ENCODE peak calls at places on chromosomes 13 and 19, in seven cellular contexts. J is astrocyte of the hippocampus, S is activated T-cell treated with anti-CD3 and anti-CD28 coated beads for 1 hour, I is NCI-H1417, K is T-helper 9 cell, W is RWPE1, G is left cardiac atrium. R is an unnamed sample.

GRCh38 chr13:46142692-46143238 is 37.9 kb upstream of the CPB2 start:
- DNase-seq in I (no peak), W (no peak), J (no peak), G (no peak), K (no peak), S (no peak), R (no peak)

GRCh38 chr13:74133657-74134201 is 475 bp downstream of the KLF12 start:
- DNase-seq in S (peak; percentile 73), G (peak; percentile 88), K (peak; percentile 80), W (peak; percentile 60), J (peak; percentile 94), I (peak; percentile 87), R (peak; percentile 95)

GRCh38 chr19:584240-585001 is 5.3 kb upstream of the HCN2 start:
- DNase-seq in J (peak; percentile 83), G (no peak), K (peak; percentile 65), I (no peak), W (no peak), S (peak; percentile 68), R (peak; percentile 77)

GRCh38 chr19:48363810-48364563 is at the start of the genes SYNGR4 and TMEM143:
- DNase-seq in G (peak; percentile 99), I (peak; percentile 100), J (peak; percentile 100), K (peak; percentile 94), W (peak; percentile 99), S (peak; percentile 95), R (peak; percentile 99)

GRCh38 chr19:54725321-54725720 is 1.1 kb downstream of the KIR3DL3 start:
- DNase-seq in W (no peak), K (no peak), S (no peak), J (no peak), G (no peak), I (no peak), R (no peak)

GRCh38 chr13:22939157-22939556 is 241.6 kb upstream of the SGCG start:
- DNase-seq in J (no peak), K (no peak), S (no peak), G (no peak), W (no peak), I (no peak), R (no peak)

GRCh38 chr13:95982144-95982543 is 71.1 kb downstream of the UGGT2 start:
- DNase-seq in G (no peak), K (no peak), W (no peak), J (no peak), I (no peak), S (no peak), R (no peak)

GRCh38 chr13:38819596-38819995 is 132.7 kb downstream of the FREM2 start:
- DNase-seq in I (no peak), W (no peak), G (no peak), J (no peak), S (no peak), K (no peak), R (no peak)

GRCh38 chr19:10395436-10395835 is 7.9 kb downstream of the CDC37 start:
- DNase-seq in I (no peak), G (no peak), S (no peak), J (no peak), K (no peak), W (no peak), R (no peak)

GRCh38 chr19:45154064-45154827 is 6.5 kb downstream of the NKPD1 start:
- DNase-seq in I (no peak), W (no peak), J (peak; percentile 76), K (no peak), S (no peak), G (peak; percentile 78), R (peak; percentile 80)

GRCh38 chr13:112245179-112245724 is 130.9 kb upstream of the SPACA7 start:
- DNase-seq in S (no peak), K (no peak), J (no peak), I (no peak), W (no peak), G (no peak), R (no peak)

GRCh38 chr13:48178126-48178525 is 54.9 kb upstream of the ITM2B start:
- DNase-seq in G (no peak), J (no peak), W (no peak), S (no peak), I (no peak), K (no peak), R (no peak)

GRCh38 chr19:48926909-48927308 is 6.6 kb upstream of the DHDH start:
- DNase-seq in G (peak; percentile 52), W (peak; percentile 82), K (no peak), S (no peak), J (peak; percentile 93), I (no peak), R (peak; percentile 58)

GRCh38 chr13:42991892-42992584 is at the start of gene EPSTI1:
- DNase-seq in G (peak; percentile 77), I (peak; percentile 22), S (peak; percentile 64), W (peak; percentile 53), K (peak; percentile 50), J (peak; percentile 81), R (peak; percentile 82)

GRCh38 chr19:49712397-49712859 is 21.5 kb downstream of the CPT1C start:
- DNase-seq in W (peak; percentile 57), G (peak; percentile 59), K (no peak), S (no peak), I (no peak), J (no peak), R (peak; percentile 54)

GRCh38 chr19:38736036-38736412 is 8.2 kb downstream of the CAPN12 start:
- DNase-seq in S (peak; percentile 38), G (peak; percentile 59), I (no peak), K (peak; percentile 61), J (peak; percentile 70), W (no peak), R (peak; percentile 81)

GRCh38 chr13:99572921-99573320 is 71.6 kb downstream of the TM9SF2 start:
- DNase-seq in J (peak; percentile 18), S (no peak), W (no peak), I (no peak), K (no peak), G (no peak), R (no peak)

GRCh38 chr13:39623466-39623865 is 20.5 kb upstream of the LHFPL6 start:
- DNase-seq in S (no peak), K (no peak), J (no peak), W (no peak), G (no peak), I (no peak), R (no peak)

R was measured in right cardiac atrium.